ENCODE peak calls at places on chromosome 20, in five cellular contexts. C, N, H, X and B are unnamed samples.

GRCh38 chr20:48153523-48153922 is 368.2 kb upstream of the SULF2 start:
- DNase-seq in C (no peak), N (no peak), H (peak), X (no peak), B (no peak)

GRCh38 chr20:57695012-57695411 is 14.8 kb downstream of the PMEPA1 start:
- DNase-seq in C (no peak), N (no peak), H (no peak), X (peak), B (no peak)

GRCh38 chr20:56222201-56222600 is 26.3 kb upstream of the MC3R start:
- DNase-seq in C (no peak), N (no peak), H (no peak), X (no peak), B (no peak)

GRCh38 chr20:3758566-3758965 is 9.0 kb downstream of the ADISSP start:
- DNase-seq in C (no peak), N (no peak), H (no peak), X (no peak), B (no peak)

GRCh38 chr20:24718696-24719095 is 230.4 kb upstream of the CST7 start:
- DNase-seq in C (no peak), N (no peak), H (no peak), X (no peak), B (no peak)

GRCh38 chr20:47781631-47782030 is 3.6 kb downstream of the SULF2 start:
- DNase-seq in C (no peak), N (no peak), H (no peak), X (no peak), B (no peak)

GRCh38 chr20:61762208-61762710 is 303.4 kb downstream of the TAF4 start:
- DNase-seq in C (no peak), N (no peak), H (no peak), X (no peak), B (no peak)

GRCh38 chr20:2851086-2851485 is 10.5 kb downstream of the VPS16 start:
- DNase-seq in C (no peak), N (no peak), H (no peak), X (no peak), B (no peak)

GRCh38 chr20:49631074-49631716 is 63.3 kb upstream of the PTGIS start:
- DNase-seq in C (peak), N (no peak), H (no peak), X (no peak), B (peak)

GRCh38 chr20:57374343-57374930 is 16.8 kb upstream of the RBM38 start:
- DNase-seq in C (no peak), N (no peak), H (no peak), X (no peak), B (no peak)